ENCODE peak calls at places on chromosome 2, in ten cellular contexts. O, Q, S, P, L, J, X, H, V and I are unnamed samples.

GRCh38 chr2:135798762-135799161 is 38.2 kb downstream of the LCT start:
- DNase-seq in X (no peak), O (no peak), J (no peak), P (no peak), S (no peak), H (no peak), L (no peak), V (no peak), Q (no peak), I (no peak)

GRCh38 chr2:37283207-37283606 is 41.4 kb downstream of the PRKD3 start:
- DNase-seq in O (no peak), Q (peak), P (no peak), L (no peak), S (no peak), H (no peak), X (no peak), J (no peak), V (no peak), I (peak)

GRCh38 chr2:170953976-170954375 is 24.9 kb downstream of the GORASP2 start:
- DNase-seq in X (no peak), V (no peak), Q (peak), S (no peak), L (no peak), P (no peak), H (no peak), O (no peak), J (no peak), I (no peak)

GRCh38 chr2:223944166-223944703 is 900 bp downstream of the WDFY1 start:
- DNase-seq in H (peak), L (peak), O (peak), J (no peak), S (no peak), Q (no peak), V (peak), P (peak), X (peak), I (no peak)

GRCh38 chr2:12498703-12499102 is 218.0 kb upstream of the TRIB2 start:
- DNase-seq in S (no peak), Q (peak), L (no peak), H (no peak), X (no peak), V (no peak), J (no peak), P (no peak), O (no peak), I (no peak)

GRCh38 chr2:238820909-238821308 is 27.0 kb upstream of the TWIST2 start:
- DNase-seq in Q (peak), J (no peak), V (no peak), P (no peak), O (no peak), X (no peak), H (no peak), L (no peak), S (no peak), I (peak)

GRCh38 chr2:112255875-112256274 is 1.0 kb upstream of the ZC3H8 start:
- DNase-seq in S (no peak), L (no peak), V (no peak), O (no peak), X (no peak), H (no peak), P (no peak), J (no peak), Q (no peak), I (no peak)

GRCh38 chr2:239829326-239829725 is 195.8 kb downstream of the NDUFA10 start:
- DNase-seq in H (peak), P (no peak), X (no peak), Q (no peak), J (no peak), L (no peak), O (no peak), V (no peak), S (peak), I (no peak)

GRCh38 chr2:30867385-30867784 is 60.1 kb upstream of the CAPN13 start:
- DNase-seq in X (no peak), O (no peak), J (no peak), P (no peak), V (no peak), L (no peak), S (no peak), H (no peak), Q (no peak), I (no peak)

GRCh38 chr2:30670453-30670852 is 136.8 kb downstream of the CAPN13 start:
- DNase-seq in Q (no peak), S (no peak), P (no peak), X (no peak), V (no peak), J (no peak), L (no peak), H (no peak), O (no peak), I (no peak)

GRCh38 chr2:199485732-199486335 is 28.1 kb upstream of the SATB2 start:
- DNase-seq in O (no peak), X (peak), P (peak), H (peak), V (peak), Q (peak), S (no peak), J (no peak), L (peak), I (peak)

GRCh38 chr2:238970553-238971081 is 122.7 kb downstream of the TWIST2 start:
- DNase-seq in H (peak), J (no peak), P (peak), L (peak), X (peak), O (peak), S (no peak), V (peak), Q (peak), I (peak)

GRCh38 chr2:54709341-54709809 is 14.1 kb upstream of the EML6 start:
- DNase-seq in H (peak), X (peak), Q (no peak), P (no peak), V (peak), S (no peak), J (no peak), O (peak), L (no peak), I (no peak)

GRCh38 chr2:134919360-134920210 is 963 bp downstream of the CCNT2 start:
- DNase-seq in X (peak), L (peak), J (no peak), S (no peak), P (peak), Q (peak), O (peak), H (peak), V (no peak), I (no peak)

GRCh38 chr2:128284037-128284441 is 34.6 kb downstream of the HS6ST1 start:
- DNase-seq in L (no peak), Q (no peak), H (no peak), V (no peak), S (no peak), P (no peak), J (no peak), X (no peak), O (peak), I (no peak)

GRCh38 chr2:58515827-58516574 is 274.9 kb upstream of the FANCL start:
- DNase-seq in X (no peak), Q (no peak), H (no peak), P (no peak), V (no peak), J (no peak), S (no peak), L (no peak), O (no peak), I (no peak)

GRCh38 chr2:170743530-170744239 is 26.5 kb upstream of the ERICH2 start:
- DNase-seq in O (no peak), H (no peak), J (no peak), L (peak), V (no peak), X (peak), Q (no peak), P (no peak), S (no peak), I (no peak)

GRCh38 chr2:118013221-118013723 is 598 bp downstream of the CCDC93 start:
- DNase-seq in J (no peak), Q (no peak), O (peak), S (no peak), X (peak), V (peak), H (peak), L (peak), P (no peak), I (peak)

GRCh38 chr2:74186038-74186437 is 7.4 kb upstream of the MOB1A start:
- DNase-seq in Q (no peak), S (no peak), X (peak), V (no peak), L (peak), J (no peak), P (peak), H (no peak), O (peak), I (no peak)

GRCh38 chr2:114426756-114427155 is 15.7 kb upstream of the DPP10 start:
- DNase-seq in P (no peak), H (no peak), S (no peak), V (no peak), J (no peak), O (no peak), X (no peak), Q (no peak), L (no peak), I (no peak)

GRCh38 chr2:181393472-181393871 is 63.7 kb upstream of the ITGA4 start:
- DNase-seq in P (no peak), H (no peak), S (no peak), X (no peak), L (peak), O (no peak), V (no peak), Q (peak), J (no peak), I (peak)

GRCh38 chr2:209498574-209498973 is 74.7 kb downstream of the MAP2 start:
- DNase-seq in O (no peak), J (no peak), Q (no peak), S (no peak), H (no peak), X (no peak), V (no peak), L (no peak), P (no peak), I (no peak)

GRCh38 chr2:205405752-205406151 is 276.5 kb upstream of the NRP2 start:
- DNase-seq in X (no peak), H (no peak), Q (peak), S (no peak), V (no peak), O (no peak), P (no peak), L (no peak), J (no peak), I (peak)

GRCh38 chr2:49108851-49109250 is 45.5 kb downstream of the FSHR start:
- DNase-seq in Q (no peak), O (no peak), P (no peak), S (no peak), X (no peak), V (no peak), L (no peak), H (no peak), J (no peak), I (no peak)

GRCh38 chr2:108377411-108377810 is 343 bp upstream of the SULT1C4 start:
- DNase-seq in O (no peak), Q (peak), X (no peak), S (no peak), L (no peak), P (no peak), J (no peak), H (no peak), V (no peak), I (no peak)

GRCh38 chr2:108382196-108382595 is 4.4 kb downstream of the SULT1C4 start:
- DNase-seq in V (no peak), L (no peak), Q (peak), X (no peak), H (no peak), S (no peak), O (no peak), J (no peak), P (no peak), I (no peak)

GRCh38 chr2:108376774-108377173 is 980 bp upstream of the SULT1C4 start:
- DNase-seq in S (no peak), J (no peak), H (no peak), P (no peak), X (no peak), V (no peak), O (no peak), L (no peak), Q (no peak), I (no peak)

GRCh38 chr2:108383146-108383830 is 5.5 kb downstream of the SULT1C4 start:
- DNase-seq in P (no peak), S (no peak), L (no peak), J (no peak), X (no peak), V (no peak), O (no peak), H (no peak), Q (no peak), I (peak)

GRCh38 chr2:108377815-108378630 is at the start of gene SULT1C4:
- DNase-seq in Q (peak), V (peak), L (no peak), J (no peak), P (peak), S (peak), O (peak), H (no peak), X (peak), I (no peak)
- TF ChIP-seq POLR2A in Q (no peak), V (no peak), L (no peak), J (no peak), P (no peak), S (no peak), O (no peak), H (no peak), X (peak), I (no peak)

GRCh38 chr2:216114476-216115223 is 5.5 kb downstream of the XRCC5 start:
- DNase-seq in J (peak), V (peak), L (peak), S (peak), P (peak), H (peak), Q (peak), X (peak), O (peak), I (peak)

GRCh38 chr2:216118474-216118873 is 9.3 kb downstream of the XRCC5 start:
- DNase-seq in Q (peak), V (no peak), O (no peak), X (no peak), L (no peak), H (no peak), J (no peak), P (no peak), S (no peak), I (no peak)

GRCh38 chr2:216115224-216115582 is 6.1 kb downstream of the XRCC5 start:
- DNase-seq in L (no peak), Q (no peak), J (no peak), H (no peak), O (no peak), S (no peak), P (no peak), V (peak), X (no peak), I (no peak)

GRCh38 chr2:216117566-216117965 is 8.4 kb downstream of the XRCC5 start:
- DNase-seq in S (no peak), V (no peak), X (no peak), J (no peak), H (no peak), Q (peak), O (no peak), P (no peak), L (no peak), I (no peak)

GRCh38 chr2:216116418-216116817 is 7.3 kb downstream of the XRCC5 start:
- DNase-seq in S (no peak), H (no peak), L (no peak), V (no peak), X (no peak), O (no peak), P (no peak), J (no peak), Q (no peak), I (no peak)
- TF ChIP-seq POLR2A in S (no peak), H (no peak), L (no peak), V (no peak), X (no peak), O (no peak), P (no peak), J (no peak), Q (no peak), I (no peak)

GRCh38 chr2:281381-281780 is 6.5 kb downstream of the ALKAL2 start:
- DNase-seq in L (no peak), H (no peak), O (no peak), J (no peak), P (no peak), Q (no peak), S (no peak), X (no peak), V (no peak), I (no peak)
- TF ChIP-seq POLR2A in L (no peak), H (no peak), O (no peak), J (no peak), P (no peak), Q (no peak), S (no peak), X (no peak), V (no peak), I (no peak)

DNA sequence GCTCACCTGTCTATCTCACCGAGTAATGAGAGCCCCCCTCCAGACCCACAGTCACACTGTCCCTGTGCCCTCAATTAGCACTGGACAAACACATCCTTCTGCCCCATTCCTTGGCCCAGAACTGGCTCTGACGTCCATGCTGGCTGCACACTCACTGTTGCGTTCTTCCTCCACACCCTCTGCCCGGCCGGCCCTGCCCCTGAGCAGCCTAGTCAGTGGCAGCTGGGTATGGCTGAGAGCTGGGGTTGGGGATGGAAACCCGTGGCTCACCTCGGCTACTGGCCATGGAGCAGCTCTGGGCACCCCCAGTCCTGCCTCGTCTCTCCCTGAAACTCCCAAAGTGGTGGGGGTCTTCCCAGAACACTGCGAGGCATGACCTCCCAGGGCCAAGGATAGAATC is 6.5 kb upstream of the UCN start:
- DNase-seq in L (no peak), J (no peak), Q (no peak), S (no peak), P (no peak), H (no peak), X (no peak), V (no peak), O (no peak), I (no peak)
- TF ChIP-seq POLR2A in L (no peak), J (no peak), Q (no peak), S (no peak), P (no peak), H (no peak), X (no peak), V (no peak), O (no peak), I (no peak)

DNA sequence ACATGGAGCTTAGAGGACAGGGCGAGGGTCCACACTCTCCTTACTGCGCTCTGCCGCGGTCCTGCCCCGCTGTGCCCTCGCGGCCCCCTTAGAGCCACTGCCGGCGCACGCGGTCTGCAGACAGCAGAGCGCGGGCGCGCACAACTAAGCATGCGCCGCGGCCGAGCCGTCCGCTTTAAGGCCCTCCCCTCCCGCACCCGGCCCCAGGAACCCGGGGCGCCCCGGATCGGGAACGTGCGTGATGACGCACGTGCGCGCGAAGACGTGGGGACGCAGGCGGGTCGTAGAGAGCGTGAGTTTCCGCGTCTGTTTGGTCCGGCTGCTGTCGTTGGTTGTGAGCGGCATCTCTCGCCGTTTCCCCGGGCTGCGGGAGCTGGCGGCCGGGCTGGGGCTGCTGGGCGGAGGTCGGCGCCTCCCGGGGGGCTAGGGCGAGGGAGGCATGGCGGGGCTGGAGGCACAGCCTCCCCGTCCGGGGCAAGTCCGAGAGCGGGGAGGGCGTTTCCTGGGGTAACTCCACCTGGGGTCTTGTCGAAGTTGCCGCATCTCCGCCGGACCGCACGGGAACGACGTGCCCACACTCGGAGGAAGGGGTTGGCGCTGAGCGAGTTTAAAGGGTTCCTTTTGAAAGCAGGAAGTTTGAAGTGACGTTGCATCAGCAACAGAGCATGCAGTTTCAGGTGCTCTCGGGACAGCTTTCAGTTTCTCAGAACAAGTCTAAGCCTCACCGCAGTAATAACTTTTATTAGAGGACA is at the start of gene RHBDD1:
- DNase-seq in X (peak), V (peak), L (peak), O (peak), Q (peak), S (peak), H (peak), P (peak), J (peak), I (peak)
- TF ChIP-seq POLR2A in X (peak), V (no peak), L (peak), O (peak), Q (peak), S (no peak), H (peak), P (peak), J (peak), I (peak)

GRCh38 chr2:200585730-200586643 is at the start of gene AOX1:
- DNase-seq in S (no peak), Q (peak), P (peak), X (peak), V (peak), O (peak), H (peak), J (no peak), L (peak), I (no peak)
- TF ChIP-seq POLR2A in S (no peak), Q (no peak), P (no peak), X (no peak), V (no peak), O (no peak), H (no peak), J (peak), L (no peak), I (no peak)

DNA sequence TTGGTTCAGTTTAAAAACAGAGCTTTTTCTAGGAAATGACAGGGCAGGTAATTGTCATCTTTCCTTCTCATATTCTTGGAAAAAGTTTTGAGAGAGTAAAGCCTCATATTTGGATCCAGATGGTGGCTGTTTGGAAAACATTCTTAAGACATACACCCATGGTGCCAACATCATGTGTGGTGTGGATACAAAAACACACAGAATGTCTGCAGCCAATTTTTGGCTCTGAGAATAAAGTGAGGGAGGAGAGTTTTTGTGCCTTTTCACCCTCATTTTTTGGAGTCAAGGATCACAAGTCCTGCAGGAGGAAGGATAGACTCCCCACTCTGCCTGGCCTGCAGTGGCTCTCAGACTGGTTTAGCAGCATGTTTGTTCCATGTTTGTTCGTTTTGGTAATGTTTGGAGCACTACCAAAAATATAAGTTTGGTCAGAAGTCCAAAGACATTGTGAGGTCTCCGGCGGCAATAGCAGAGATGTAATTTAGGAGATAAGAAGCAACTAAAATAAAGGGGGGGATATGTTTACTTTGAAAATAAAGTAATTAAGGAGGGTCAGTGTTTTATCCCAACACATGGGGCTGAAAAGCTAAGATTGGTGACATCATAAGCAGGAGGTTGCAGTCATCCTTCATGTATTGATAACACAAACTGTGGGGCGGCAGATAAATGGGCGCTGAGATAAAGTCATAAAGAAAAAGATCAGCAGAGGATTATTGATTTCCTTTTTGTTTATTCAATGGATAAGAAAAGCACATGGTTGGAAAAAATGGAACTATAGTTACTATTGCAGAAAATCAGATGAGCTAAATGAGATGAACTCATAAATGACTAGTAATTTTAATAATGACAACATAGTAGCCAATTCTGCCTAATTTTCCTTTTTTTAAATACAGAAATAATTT is 639 bp downstream of the NOSTRIN start:
- DNase-seq in V (peak), H (peak), O (no peak), J (no peak), X (no peak), L (peak), P (no peak), Q (no peak), S (no peak), I (no peak)
- TF ChIP-seq POLR2A in V (no peak), H (no peak), O (no peak), J (no peak), X (no peak), L (no peak), P (no peak), Q (no peak), S (no peak), I (no peak)

GRCh38 chr2:213238753-213239591 is 45.3 kb upstream of the SPAG16 start:
- DNase-seq in L (no peak), V (peak), S (no peak), J (no peak), P (peak), O (peak), X (no peak), H (no peak), Q (peak), I (no peak)
- TF ChIP-seq POLR2A in L (no peak), V (no peak), S (no peak), J (no peak), P (no peak), O (no peak), X (no peak), H (no peak), Q (no peak), I (no peak)